ENCODE peak calls at places on chromosomes 6 and 20, in eight cellular contexts. V, R, B, G, Y, J, T and E are unnamed samples.

GRCh38 chr6:149012040-149012545 is 265.3 kb downstream of the UST start:
- DNase-seq in V (peak), R (peak), B (no peak), G (no peak), Y (no peak), J (peak), T (no peak), E (peak)

GRCh38 chr6:127554435-127555006 is 22.5 kb upstream of the C6orf58 start:
- DNase-seq in V (peak), R (peak), B (no peak), G (no peak), Y (no peak), J (no peak), T (no peak), E (peak)

GRCh38 chr6:74409447-74409846 is 713.4 kb downstream of the CD109 start:
- DNase-seq in V (peak), R (peak), B (no peak), G (no peak), Y (no peak), J (peak), T (no peak), E (peak)

GRCh38 chr6:168648730-168649129 is 207.7 kb downstream of the SMOC2 start:
- DNase-seq in V (no peak), R (no peak), B (no peak), G (no peak), Y (no peak), J (peak), T (peak), E (no peak)

GRCh38 chr20:56624786-56625681 is 4.1 kb upstream of the TFAP2C start:
- DNase-seq in V (no peak), R (no peak), B (no peak), G (peak), Y (no peak), J (no peak), T (no peak), E (no peak)

GRCh38 chr6:112667427-112667826 is 320.3 kb downstream of the RFPL4B start:
- DNase-seq in V (no peak), R (no peak), B (no peak), G (no peak), Y (no peak), J (no peak), T (no peak), E (no peak)

GRCh38 chr6:144395014-144395413 is 109.9 kb downstream of the UTRN start:
- DNase-seq in V (no peak), R (no peak), B (no peak), G (no peak), Y (no peak), J (no peak), T (no peak), E (no peak)

GRCh38 chr6:4466260-4466659 is 309.9 kb upstream of the CDYL start:
- DNase-seq in V (no peak), R (peak), B (peak), G (no peak), Y (no peak), J (peak), T (no peak), E (peak)

GRCh38 chr20:51121901-51122412 is 99.0 kb upstream of the KCNG1 start:
- DNase-seq in V (peak), R (peak), B (no peak), G (no peak), Y (no peak), J (no peak), T (no peak), E (peak)

GRCh38 chr20:43751167-43752050 is 24.6 kb upstream of the GTSF1L start:
- DNase-seq in V (peak), R (peak), B (no peak), G (no peak), Y (no peak), J (peak), T (no peak), E (peak)

GRCh38 chr20:17841751-17842191 is 126.8 kb downstream of the SNX5 start:
- DNase-seq in V (no peak), R (no peak), B (peak), G (no peak), Y (peak), J (peak), T (peak), E (no peak)

GRCh38 chr6:138815797-138816528 is 20.1 kb downstream of the ECT2L start:
- DNase-seq in V (peak), R (peak), B (no peak), G (no peak), Y (no peak), J (peak), T (no peak), E (peak)

GRCh38 chr6:24872769-24873168 is 63.0 kb downstream of the RIPOR2 start:
- DNase-seq in V (no peak), R (no peak), B (no peak), G (no peak), Y (no peak), J (no peak), T (no peak), E (no peak)

GRCh38 chr6:17836298-17836697 is 129.6 kb upstream of the NUP153 start:
- DNase-seq in V (no peak), R (peak), B (no peak), G (no peak), Y (no peak), J (no peak), T (no peak), E (no peak)

GRCh38 chr6:137475103-137475502 is 19.1 kb downstream of the OLIG3 start:
- DNase-seq in V (no peak), R (no peak), B (no peak), G (no peak), Y (no peak), J (no peak), T (no peak), E (no peak)

GRCh38 chr6:169324661-169325459 is 71.2 kb upstream of the THBS2 start:
- DNase-seq in V (no peak), R (no peak), B (no peak), G (no peak), Y (no peak), J (no peak), T (no peak), E (no peak)

GRCh38 chr6:108587258-108588059 is 26.7 kb downstream of the FOXO3 start:
- DNase-seq in V (peak), R (peak), B (no peak), G (no peak), Y (no peak), J (no peak), T (no peak), E (peak)

GRCh38 chr6:168666751-168667427 is 225.9 kb downstream of the SMOC2 start:
- DNase-seq in V (no peak), R (peak), B (no peak), G (peak), Y (no peak), J (no peak), T (no peak), E (no peak)

GRCh38 chr6:166307981-166308768 is at the start of gene PRR18:
- DNase-seq in V (no peak), R (no peak), B (no peak), G (peak), Y (no peak), J (no peak), T (no peak), E (no peak)

GRCh38 chr6:18632670-18633410 is 245.7 kb downstream of the RNF144B start:
- DNase-seq in V (peak), R (peak), B (no peak), G (no peak), Y (no peak), J (no peak), T (no peak), E (peak)

GRCh38 chr20:49344975-49345374 is 67.1 kb upstream of the ZNFX1 start:
- DNase-seq in V (peak), R (peak), B (peak), G (no peak), Y (peak), J (peak), T (peak), E (peak)

GRCh38 chr20:23419657-23419994 is 1.7 kb downstream of the NAPB start:
- DNase-seq in V (no peak), R (no peak), B (no peak), G (no peak), Y (no peak), J (no peak), T (no peak), E (no peak)

GRCh38 chr20:23417861-23418260 is 3.4 kb downstream of the NAPB start:
- DNase-seq in V (no peak), R (no peak), B (no peak), G (no peak), Y (no peak), J (no peak), T (no peak), E (no peak)

GRCh38 chr20:23419995-23420901 is 1.0 kb downstream of the NAPB start:
- DNase-seq in V (peak), R (peak), B (no peak), G (peak), Y (peak), J (no peak), T (peak), E (peak)

GRCh38 chr20:23425129-23425528 is 3.8 kb upstream of the NAPB start:
- DNase-seq in V (no peak), R (no peak), B (no peak), G (no peak), Y (no peak), J (no peak), T (no peak), E (no peak)

DNA sequence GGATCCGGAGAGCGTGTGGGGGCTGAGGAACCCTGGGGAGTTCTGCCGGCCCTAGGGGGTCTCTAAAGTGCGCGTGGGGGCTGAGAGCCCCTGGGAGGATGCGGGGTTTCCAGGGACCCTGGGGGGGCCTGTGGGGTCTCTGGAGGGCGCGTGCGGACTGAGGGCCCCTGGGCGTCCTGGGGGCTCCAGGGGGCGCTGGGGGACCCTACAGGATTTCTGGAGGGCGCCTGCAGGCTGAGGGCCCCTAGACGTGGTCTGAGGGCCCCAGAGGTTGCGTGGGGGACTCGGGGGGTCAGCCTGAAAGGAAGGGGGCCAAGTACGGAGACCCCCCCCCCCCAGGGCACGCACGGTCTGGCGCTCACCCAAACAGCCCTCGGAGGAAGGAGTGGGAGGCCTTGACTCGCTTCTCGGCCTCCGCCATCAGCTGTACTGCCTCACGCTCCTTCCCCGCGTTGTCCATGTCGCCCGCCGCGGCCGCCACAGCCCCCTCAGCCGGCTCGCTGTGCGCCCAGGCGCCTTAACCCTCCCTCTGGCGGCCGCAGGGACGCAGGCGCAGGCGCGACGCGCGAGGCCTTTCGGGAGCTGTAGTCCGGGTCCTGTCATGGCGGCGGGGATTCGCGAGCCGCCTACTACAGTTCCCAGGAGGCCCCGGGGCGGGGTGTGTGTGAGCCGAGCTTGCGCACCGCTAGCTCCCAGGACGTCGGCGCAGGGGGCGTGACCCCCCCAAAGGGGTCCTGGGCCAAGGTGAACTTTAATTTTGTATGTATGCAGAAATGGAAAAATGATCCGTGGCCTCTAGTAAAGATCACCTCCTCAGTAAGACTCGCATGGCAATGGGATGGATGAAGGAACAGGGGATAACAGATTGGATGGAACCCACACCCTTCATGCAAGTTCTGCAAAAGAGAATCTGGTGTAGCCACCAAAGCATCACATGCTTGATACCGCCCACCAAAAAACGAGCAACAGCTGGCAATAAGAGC is at the start of gene NAPB:
- DNase-seq in V (peak), R (peak), B (peak), G (peak), Y (peak), J (peak), T (peak), E (peak)
- TF ChIP-seq CTCF in V (peak), R (peak), B (peak), G (peak), Y (peak), J (peak), T (peak), E (peak)

DNA sequence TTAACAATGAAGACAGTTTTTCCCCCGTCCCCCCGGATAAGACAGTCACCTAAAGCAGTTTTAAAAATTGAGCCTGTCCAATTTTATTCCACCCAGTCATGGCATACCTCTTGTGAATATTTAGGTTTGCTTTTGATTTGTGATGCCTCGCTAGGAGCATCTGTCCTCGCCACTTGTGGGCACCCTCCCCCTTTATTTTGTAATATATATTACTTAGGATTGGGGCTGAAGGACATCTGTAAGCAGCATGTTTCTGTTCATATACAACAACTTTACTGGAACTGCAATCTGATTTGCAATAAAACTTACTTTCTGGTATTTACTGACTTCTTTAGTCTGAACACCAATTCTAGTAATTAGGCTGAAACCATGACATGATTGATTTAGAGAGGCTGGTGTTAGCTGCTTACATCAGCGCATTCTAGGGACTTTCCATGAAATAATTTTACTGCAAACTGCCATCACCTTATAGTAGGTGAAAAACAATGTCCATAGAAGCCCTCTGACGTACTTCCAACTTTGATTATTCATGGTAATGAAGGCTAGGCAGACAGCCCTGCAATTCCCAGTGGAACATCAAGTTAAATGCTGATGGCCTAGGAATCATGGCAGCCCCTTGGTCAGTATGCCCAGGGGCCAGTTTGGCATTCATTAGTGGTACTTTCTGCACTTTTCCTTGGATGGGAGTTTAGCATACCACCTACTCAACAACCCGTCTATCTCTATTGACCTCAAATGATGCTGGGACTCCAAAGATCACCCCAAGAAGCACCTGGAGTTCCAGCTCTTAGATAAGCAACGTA is 132.9 kb upstream of the MCHR2 start:
- DNase-seq in V (no peak), R (no peak), B (no peak), G (no peak), Y (no peak), J (no peak), T (no peak), E (peak)
- TF ChIP-seq CTCF in V (no peak), R (no peak), B (no peak), G (no peak), Y (no peak), J (no peak), T (no peak), E (no peak)

GRCh38 chr6:2766767-2767314 is 1.6 kb downstream of the WRNIP1 start:
- DNase-seq in V (peak), R (no peak), B (no peak), G (no peak), Y (no peak), J (no peak), T (no peak), E (no peak)
- TF ChIP-seq CTCF in V (peak), R (no peak), B (peak), G (no peak), Y (peak), J (no peak), T (no peak), E (no peak)

DNA sequence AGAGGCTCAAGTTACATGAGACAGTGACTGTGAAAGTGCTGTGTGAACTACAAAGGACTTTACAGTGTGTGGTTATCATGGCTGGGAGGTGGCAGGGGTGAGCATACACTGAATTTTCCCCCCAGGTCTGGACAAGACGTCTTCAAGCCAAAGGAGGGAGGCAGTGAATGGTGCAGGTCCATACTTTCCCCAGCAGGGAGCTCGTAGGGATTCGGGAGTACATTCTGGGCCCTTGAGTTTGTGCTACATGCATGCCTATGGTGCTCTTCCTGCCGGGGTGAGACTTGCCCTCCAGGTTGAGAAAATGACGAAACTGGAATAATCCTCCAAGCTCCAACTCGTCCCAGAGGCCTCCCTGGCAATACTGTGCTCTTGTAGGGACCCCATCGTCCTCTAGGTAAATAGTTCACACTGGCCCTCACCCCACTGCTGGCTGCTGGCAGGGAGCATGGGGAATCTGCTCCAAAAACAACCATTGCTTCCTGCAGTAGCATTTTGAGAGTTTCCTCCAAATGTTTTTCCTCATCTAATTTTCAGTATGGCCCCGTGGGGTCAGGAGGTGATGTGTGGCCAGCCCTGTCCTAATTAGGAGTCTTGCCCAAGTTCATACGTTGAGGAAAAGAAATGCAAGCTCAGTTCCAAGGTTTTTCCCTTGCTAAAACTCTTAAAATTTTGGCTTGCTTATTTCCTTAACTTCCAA is 57.6 kb downstream of the ZNF831 start:
- DNase-seq in V (no peak), R (peak), B (no peak), G (no peak), Y (no peak), J (no peak), T (no peak), E (no peak)
- TF ChIP-seq CTCF in V (peak), R (peak), B (no peak), G (no peak), Y (no peak), J (no peak), T (no peak), E (no peak)

DNA sequence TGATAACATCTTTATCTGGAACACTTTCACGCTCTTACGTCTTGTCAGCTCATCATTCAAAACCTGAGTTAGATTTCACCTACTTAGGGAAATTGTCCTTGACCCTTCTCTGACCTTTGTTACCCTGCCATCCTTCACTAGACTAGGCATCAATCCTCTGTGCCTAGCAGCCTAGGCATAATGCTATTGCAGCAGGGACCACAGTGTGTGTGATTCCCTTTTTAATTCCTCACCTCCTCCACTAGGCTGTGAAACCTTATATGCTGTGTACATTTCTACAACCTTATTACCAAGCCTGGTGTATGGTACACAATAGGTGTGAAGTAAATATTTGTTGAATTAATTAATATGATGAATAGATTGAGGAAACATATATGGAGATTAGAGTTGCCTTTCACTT is 66.7 kb upstream of the DEFB112 start:
- DNase-seq in V (no peak), R (no peak), B (no peak), G (no peak), Y (no peak), J (no peak), T (no peak), E (no peak)
- TF ChIP-seq CTCF in V (no peak), R (no peak), B (no peak), G (no peak), Y (no peak), J (no peak), T (no peak), E (no peak)

GRCh38 chr6:85678602-85679444 is 36.1 kb upstream of the SYNCRIP start:
- DNase-seq in V (peak), R (peak), B (peak), G (peak), Y (peak), J (peak), T (peak), E (peak)
- TF ChIP-seq CTCF in V (peak), R (no peak), B (no peak), G (no peak), Y (peak), J (no peak), T (no peak), E (no peak)

GRCh38 chr6:51717477-51717876 is 369.9 kb downstream of the PKHD1 start:
- DNase-seq in V (no peak), R (peak), B (no peak), G (no peak), Y (no peak), J (no peak), T (no peak), E (no peak)

GRCh38 chr6:51719297-51719696 is 368.1 kb downstream of the PKHD1 start:
- DNase-seq in V (no peak), R (no peak), B (no peak), G (no peak), Y (no peak), J (no peak), T (no peak), E (no peak)

GRCh38 chr6:51720327-51720726 is 367.1 kb downstream of the PKHD1 start:
- DNase-seq in V (no peak), R (no peak), B (no peak), G (no peak), Y (no peak), J (no peak), T (no peak), E (no peak)

GRCh38 chr6:51718533-51718932 is 368.9 kb downstream of the PKHD1 start:
- DNase-seq in V (no peak), R (no peak), B (no peak), G (no peak), Y (no peak), J (no peak), T (no peak), E (no peak)
- TF ChIP-seq CTCF in V (no peak), R (no peak), B (no peak), G (no peak), Y (no peak), J (no peak), T (no peak), E (no peak)